ENCODE peak calls at places on chromosomes 3 and 15, in eight cellular contexts. One of them, this sample, is unnamed.

GRCh38 chr15:88776646-88777045 is 26.6 kb upstream of the ACAN start:
- DNase-seq in stomach: no peak
- DNase-seq in keratinocyte: no peak
- DNase-seq in AG04450: no peak
- DNase-seq in HFF-Myc: no peak
- DNase-seq in psoas muscle: no peak
- DNase-seq in PC-3: no peak
- DNase-seq in IMR-90: no peak
- DNase-seq in this sample: no peak

GRCh38 chr15:60520041-60520824 is 41.3 kb upstream of the ICE2 start:
- DNase-seq in IMR-90: peak
- DNase-seq in stomach: no peak
- DNase-seq in keratinocyte: no peak
- DNase-seq in PC-3: peak
- DNase-seq in AG04450: no peak
- DNase-seq in psoas muscle: no peak
- DNase-seq in HFF-Myc: no peak
- DNase-seq in this sample: no peak

GRCh38 chr15:72838311-72838731 is 54.8 kb upstream of the ADPGK start:
- DNase-seq in stomach: no peak
- DNase-seq in IMR-90: peak
- DNase-seq in keratinocyte: no peak
- DNase-seq in PC-3: no peak
- DNase-seq in HFF-Myc: no peak
- DNase-seq in psoas muscle: peak
- DNase-seq in AG04450: no peak
- DNase-seq in this sample: no peak

GRCh38 chr3:4821331-4821730 is 157.9 kb upstream of the BHLHE40 start:
- DNase-seq in stomach: no peak
- DNase-seq in IMR-90: no peak
- DNase-seq in PC-3: peak
- DNase-seq in AG04450: no peak
- DNase-seq in psoas muscle: no peak
- DNase-seq in keratinocyte: no peak
- DNase-seq in HFF-Myc: no peak
- DNase-seq in this sample: no peak

GRCh38 chr15:85755471-85755870 is 39.3 kb downstream of the KLHL25 start:
- DNase-seq in IMR-90: no peak
- DNase-seq in HFF-Myc: no peak
- DNase-seq in AG04450: no peak
- DNase-seq in psoas muscle: no peak
- DNase-seq in stomach: no peak
- DNase-seq in keratinocyte: no peak
- DNase-seq in PC-3: no peak
- DNase-seq in this sample: no peak

GRCh38 chr15:37028609-37029287 is 71.6 kb downstream of the MEIS2 start:
- DNase-seq in IMR-90: peak
- DNase-seq in keratinocyte: no peak
- DNase-seq in psoas muscle: no peak
- DNase-seq in HFF-Myc: peak
- DNase-seq in AG04450: no peak
- DNase-seq in PC-3: no peak
- DNase-seq in stomach: no peak
- DNase-seq in this sample: no peak

GRCh38 chr3:46405301-46406079 is 1.4 kb downstream of the CCR5AS start:
- DNase-seq in HFF-Myc: no peak
- DNase-seq in IMR-90: peak
- DNase-seq in psoas muscle: no peak
- DNase-seq in stomach: peak
- DNase-seq in AG04450: no peak
- DNase-seq in PC-3: peak
- DNase-seq in keratinocyte: no peak
- DNase-seq in this sample: no peak

GRCh38 chr3:43998374-43998840 is 243.3 kb upstream of the TOPAZ1 start:
- DNase-seq in AG04450: no peak
- DNase-seq in HFF-Myc: no peak
- DNase-seq in PC-3: no peak
- DNase-seq in keratinocyte: no peak
- DNase-seq in IMR-90: no peak
- DNase-seq in stomach: no peak
- DNase-seq in psoas muscle: no peak
- DNase-seq in this sample: no peak

GRCh38 chr3:111299070-111299672 is 227.6 kb downstream of the NECTIN3 start:
- DNase-seq in HFF-Myc: peak
- DNase-seq in psoas muscle: no peak
- DNase-seq in keratinocyte: no peak
- DNase-seq in AG04450: no peak
- DNase-seq in IMR-90: peak
- DNase-seq in PC-3: no peak
- DNase-seq in stomach: no peak
- DNase-seq in this sample: no peak

GRCh38 chr3:183327343-183327742 is 74.3 kb downstream of the B3GNT5 start:
- DNase-seq in HFF-Myc: no peak
- DNase-seq in PC-3: no peak
- DNase-seq in AG04450: no peak
- DNase-seq in psoas muscle: no peak
- DNase-seq in stomach: no peak
- DNase-seq in IMR-90: no peak
- DNase-seq in keratinocyte: no peak
- DNase-seq in this sample: no peak

GRCh38 chr15:49155834-49156627 is 632 bp upstream of the COPS2 start:
- DNase-seq in keratinocyte: no peak
- DNase-seq in AG04450: no peak
- DNase-seq in IMR-90: peak
- DNase-seq in HFF-Myc: no peak
- DNase-seq in psoas muscle: no peak
- DNase-seq in PC-3: peak
- DNase-seq in stomach: no peak
- DNase-seq in this sample: no peak

GRCh38 chr15:34583399-34584320 is at the start of gene GOLGA8B:
- DNase-seq in psoas muscle: peak
- DNase-seq in PC-3: peak
- DNase-seq in IMR-90: peak
- DNase-seq in AG04450: no peak
- DNase-seq in keratinocyte: peak
- DNase-seq in stomach: peak
- DNase-seq in HFF-Myc: no peak
- DNase-seq in this sample: no peak

GRCh38 chr3:39203862-39204261 is 11.5 kb upstream of the XIRP1 start:
- DNase-seq in IMR-90: no peak
- DNase-seq in AG04450: no peak
- DNase-seq in keratinocyte: no peak
- DNase-seq in psoas muscle: no peak
- DNase-seq in stomach: no peak
- DNase-seq in HFF-Myc: no peak
- DNase-seq in PC-3: no peak
- DNase-seq in this sample: no peak

DNA sequence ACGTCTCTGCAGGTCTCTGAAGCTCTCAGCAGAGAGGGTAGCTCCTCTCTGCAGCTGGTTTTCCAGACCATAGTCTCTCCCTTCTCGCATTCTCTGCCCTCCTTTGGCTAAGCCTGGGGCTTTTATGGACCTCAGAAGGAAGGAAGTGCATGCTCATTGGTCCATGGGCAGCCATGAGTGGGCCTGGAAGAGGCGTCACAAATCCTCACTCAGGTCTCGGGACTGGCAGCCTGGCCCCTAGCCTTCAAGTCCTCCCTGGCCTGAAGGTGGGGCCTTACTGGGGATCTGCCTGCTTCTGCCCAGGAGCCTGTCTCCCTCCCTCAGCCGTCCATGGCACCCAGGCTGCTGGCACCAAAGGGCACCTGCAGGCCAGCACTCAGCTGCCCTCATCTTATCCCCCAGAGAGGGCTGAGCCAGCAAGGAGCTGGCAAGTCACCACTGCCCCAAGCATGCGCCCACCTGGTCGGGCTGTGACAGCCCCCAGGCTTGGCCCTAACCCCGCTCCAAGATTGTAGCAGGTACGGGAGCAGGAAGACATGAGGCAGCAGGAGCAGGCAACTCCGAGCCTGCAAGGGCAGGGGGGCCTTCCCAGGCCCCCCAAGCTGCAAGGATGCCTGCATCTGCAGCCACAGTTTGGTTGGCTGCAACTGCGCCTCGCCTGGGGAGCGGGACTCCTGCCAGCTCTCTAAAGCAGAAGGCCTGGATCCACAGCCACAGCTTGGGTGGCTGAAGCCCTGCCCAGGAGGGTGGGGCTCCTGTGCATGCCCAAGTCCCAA is 37.4 kb downstream of the GHSR start:
- DNase-seq in stomach: no peak
- DNase-seq in keratinocyte: no peak
- DNase-seq in AG04450: no peak
- DNase-seq in psoas muscle: no peak
- DNase-seq in IMR-90: no peak
- DNase-seq in PC-3: no peak
- DNase-seq in HFF-Myc: no peak
- DNase-seq in this sample: no peak
- TF ChIP-seq CTCF in stomach: no peak
- TF ChIP-seq CTCF in keratinocyte: no peak
- TF ChIP-seq CTCF in AG04450: no peak
- TF ChIP-seq CTCF in psoas muscle: no peak
- TF ChIP-seq CTCF in IMR-90: no peak
- TF ChIP-seq CTCF in PC-3: no peak
- TF ChIP-seq CTCF in HFF-Myc: no peak
- TF ChIP-seq CTCF in this sample: no peak

GRCh38 chr3:129602730-129603560 is 3.5 kb downstream of the PLXND1 start:
- DNase-seq in PC-3: peak
- DNase-seq in HFF-Myc: peak
- DNase-seq in keratinocyte: no peak
- DNase-seq in AG04450: peak
- DNase-seq in IMR-90: peak
- DNase-seq in psoas muscle: peak
- DNase-seq in stomach: no peak
- DNase-seq in this sample: peak
- H3K4me3 ChIP-seq in PC-3: no peak
- H3K4me3 ChIP-seq in HFF-Myc: peak
- H3K4me3 ChIP-seq in keratinocyte: no peak
- H3K4me3 ChIP-seq in AG04450: peak
- H3K4me3 ChIP-seq in IMR-90: peak
- H3K4me3 ChIP-seq in psoas muscle: peak
- H3K4me3 ChIP-seq in stomach: peak
- H3K4me3 ChIP-seq in this sample: peak

DNA sequence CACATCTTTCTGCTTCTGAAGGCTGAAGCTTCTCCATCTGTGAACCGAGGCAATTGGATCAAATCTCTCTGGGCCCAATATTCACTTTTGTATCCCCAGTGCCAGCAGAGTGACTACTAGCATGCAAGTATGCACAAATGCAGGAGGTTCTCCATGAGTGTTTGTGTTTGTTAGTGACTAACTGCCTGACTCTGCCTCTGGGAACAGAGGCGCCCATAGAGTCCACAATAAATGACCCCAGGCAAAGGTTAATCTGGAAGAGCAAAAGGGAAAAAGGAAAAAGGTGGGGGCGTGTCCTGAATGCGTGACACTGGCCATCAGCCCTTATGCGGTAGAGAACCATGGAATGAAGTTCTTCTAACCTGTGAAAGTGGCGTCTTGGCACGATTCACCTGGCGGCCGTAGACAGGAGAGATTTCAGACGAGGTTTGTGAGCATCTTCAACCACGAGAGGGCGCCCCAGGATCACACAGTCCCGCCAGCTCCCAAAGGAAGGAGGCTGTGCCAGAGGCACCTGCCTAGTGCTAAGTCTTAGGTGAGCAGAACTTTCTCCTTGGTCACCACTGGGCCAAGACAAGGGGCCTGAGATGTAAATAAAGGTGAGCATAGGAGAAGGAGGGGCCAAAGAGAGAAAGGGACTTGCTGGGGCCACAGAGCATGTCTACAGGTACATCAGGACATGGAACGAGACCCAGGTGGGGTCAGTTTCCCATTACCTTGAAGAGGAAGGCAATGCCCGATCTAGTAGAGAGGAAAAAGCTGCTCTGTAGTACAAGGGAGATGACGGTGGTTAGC is 44.2 kb downstream of the RBPMS2 start:
- DNase-seq in HFF-Myc: peak
- DNase-seq in IMR-90: peak
- DNase-seq in keratinocyte: peak
- DNase-seq in PC-3: peak
- DNase-seq in stomach: peak
- DNase-seq in AG04450: no peak
- DNase-seq in psoas muscle: peak
- DNase-seq in this sample: peak
- TF ChIP-seq CTCF in HFF-Myc: peak
- TF ChIP-seq CTCF in IMR-90: peak
- TF ChIP-seq CTCF in keratinocyte: peak
- TF ChIP-seq CTCF in PC-3: peak
- TF ChIP-seq CTCF in stomach: peak
- TF ChIP-seq CTCF in AG04450: peak
- TF ChIP-seq CTCF in psoas muscle: peak
- TF ChIP-seq CTCF in this sample: peak

GRCh38 chr15:62067448-62068044 is 769 bp downstream of the C2CD4A start:
- DNase-seq in stomach: peak
- DNase-seq in IMR-90: no peak
- DNase-seq in AG04450: no peak
- DNase-seq in HFF-Myc: no peak
- DNase-seq in psoas muscle: peak
- DNase-seq in keratinocyte: no peak
- DNase-seq in PC-3: peak
- DNase-seq in this sample: no peak
- H3K4me3 ChIP-seq in stomach: peak
- H3K4me3 ChIP-seq in IMR-90: peak
- H3K4me3 ChIP-seq in AG04450: no peak
- H3K4me3 ChIP-seq in HFF-Myc: peak
- H3K4me3 ChIP-seq in psoas muscle: peak
- H3K4me3 ChIP-seq in keratinocyte: peak
- H3K4me3 ChIP-seq in PC-3: peak
- H3K4me3 ChIP-seq in this sample: peak

DNA sequence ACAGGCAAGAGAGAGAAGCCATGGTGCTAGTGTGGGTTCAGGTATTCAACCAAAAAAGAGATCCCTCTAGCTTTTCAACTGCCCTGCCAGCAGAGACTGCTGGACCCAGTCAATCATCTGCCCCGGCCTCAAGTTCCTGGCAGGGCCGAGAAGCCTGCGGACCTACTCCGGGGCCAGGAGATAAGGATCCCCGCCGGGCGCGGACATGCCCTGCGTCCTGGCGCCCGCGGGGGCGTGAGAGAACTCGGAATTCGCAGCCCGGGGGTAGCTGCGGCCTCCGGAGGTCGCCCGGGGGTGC is 821 bp upstream of the MAGI1 start:
- DNase-seq in HFF-Myc: no peak
- DNase-seq in psoas muscle: peak
- DNase-seq in keratinocyte: no peak
- DNase-seq in stomach: peak
- DNase-seq in PC-3: peak
- DNase-seq in IMR-90: no peak
- DNase-seq in AG04450: no peak
- DNase-seq in this sample: no peak
- TF ChIP-seq CTCF in HFF-Myc: no peak
- TF ChIP-seq CTCF in psoas muscle: no peak
- TF ChIP-seq CTCF in keratinocyte: peak
- TF ChIP-seq CTCF in stomach: no peak
- TF ChIP-seq CTCF in PC-3: no peak
- TF ChIP-seq CTCF in IMR-90: no peak
- TF ChIP-seq CTCF in AG04450: peak
- TF ChIP-seq CTCF in this sample: no peak